ENCODE peak calls at places on chromosomes 7 and 10, in five cellular contexts. B is H9, O is H1, J is IMR-90, U is mesendoderm. Z is an unnamed sample.

GRCh38 chr10:48535416-48536225 is 69.3 kb downstream of the ARHGAP22 start:
- DNase-seq in J (no peak), U (no peak), O (peak; percentile 52), B (peak; percentile 67), Z (no peak)

GRCh38 chr10:100307716-100308115 is 21.2 kb upstream of the BLOC1S2 start:
- DNase-seq in U (no peak), B (no peak), J (peak; percentile 70), O (no peak), Z (no peak)

GRCh38 chr10:123821136-123821535 is 70.5 kb downstream of the CPXM2 start:
- DNase-seq in O (no peak), J (no peak), B (no peak), U (no peak), Z (no peak)

GRCh38 chr7:953547-954327 is 743 bp downstream of the ADAP1 start:
- DNase-seq in O (peak; percentile 74), B (peak; percentile 69), J (peak; percentile 17), U (peak; percentile 58), Z (peak; percentile 37)

GRCh38 chr7:120725376-120726039 is 132.4 kb downstream of the TSPAN12 start:
- DNase-seq in B (no peak), J (peak; percentile 45), O (no peak), U (peak; percentile 55), Z (peak; percentile 55)

GRCh38 chr7:117818241-117818640 is 55.0 kb downstream of the CTTNBP2 start:
- DNase-seq in B (no peak), U (no peak), O (no peak), J (no peak), Z (peak; percentile 75)

GRCh38 chr10:23918839-23919238 is 290.1 kb upstream of the KIAA1217 start:
- DNase-seq in B (peak; percentile 31), J (no peak), O (no peak), U (peak; percentile 93), Z (no peak)

GRCh38 chr7:117950601-117951278 is 77.5 kb upstream of the CTTNBP2 start:
- DNase-seq in U (no peak), O (no peak), J (no peak), B (no peak), Z (no peak)

GRCh38 chr10:44982114-44982460 is 3.5 kb upstream of the DEPP1 start:
- DNase-seq in U (no peak), O (no peak), B (no peak), J (no peak), Z (no peak)

GRCh38 chr10:80468002-80468401 is 13.9 kb downstream of the TSPAN14 start:
- DNase-seq in U (peak; percentile 94), O (no peak), J (no peak), B (peak; percentile 90), Z (no peak)

GRCh38 chr10:119304541-119304940 is 97.2 kb downstream of the GRK5 start:
- DNase-seq in U (no peak), J (no peak), B (no peak), O (no peak), Z (no peak)

GRCh38 chr10:95188593-95188992 is 5.4 kb upstream of the ACSM6 start:
- DNase-seq in U (no peak), B (no peak), O (no peak), J (no peak), Z (no peak)

GRCh38 chr7:135164357-135165021 is 6.0 kb downstream of the CYREN start:
- DNase-seq in B (peak; percentile 18), O (no peak), U (no peak), J (no peak), Z (no peak)

GRCh38 chr10:122276611-122277205 is 5.6 kb downstream of the BTBD16 start:
- DNase-seq in J (peak; percentile 65), O (no peak), U (peak; percentile 77), B (peak; percentile 73), Z (peak; percentile 22)

GRCh38 chr7:41979834-41980307 is 257.1 kb downstream of the GLI3 start:
- DNase-seq in B (peak; percentile 50), J (peak; percentile 55), O (peak; percentile 57), U (peak; percentile 67), Z (peak; percentile 52)

GRCh38 chr10:55630491-55631056 is 730.5 kb downstream of the ZWINT start:
- DNase-seq in U (peak; percentile 53), O (peak; percentile 56), J (no peak), B (peak; percentile 51), Z (peak; percentile 47)

GRCh38 chr10:80161321-80162084 is 29.0 kb downstream of the PLAC9 start:
- DNase-seq in O (peak; percentile 59), U (peak; percentile 46), J (no peak), B (peak; percentile 42), Z (peak; percentile 53)

GRCh38 chr7:22700559-22701002 is 26.4 kb upstream of the IL6 start:
- DNase-seq in O (no peak), B (no peak), U (no peak), J (peak; percentile 86), Z (peak; percentile 85)

GRCh38 chr10:43846187-43846680 is 197.6 kb upstream of the ZNF32 start:
- DNase-seq in B (no peak), O (no peak), U (no peak), J (peak; percentile 57), Z (peak; percentile 63)

GRCh38 chr10:48364659-48365405 is 58.4 kb downstream of the MAPK8 start:
- DNase-seq in B (no peak), U (no peak), O (no peak), J (peak; percentile 74), Z (peak; percentile 42)

GRCh38 chr7:129684777-129685176 is 73.3 kb downstream of the NRF1 start:
- DNase-seq in U (peak; percentile 46), J (no peak), B (no peak), O (no peak), Z (no peak)

GRCh38 chr7:20030915-20031362 is 186.2 kb downstream of the MACC1 start:
- DNase-seq in J (peak; percentile 50), U (no peak), O (no peak), B (no peak), Z (no peak)

GRCh38 chr7:4726568-4726967 is 44.5 kb downstream of the FOXK1 start:
- DNase-seq in B (no peak), O (no peak), J (no peak), U (no peak), Z (no peak)

GRCh38 chr10:76444034-76444800 is 1012.8 kb downstream of the LRMDA start:
- DNase-seq in B (no peak), O (no peak), U (no peak), J (peak; percentile 13), Z (peak; percentile 70)

GRCh38 chr10:95860486-95861040 is 47.2 kb upstream of the CC2D2B start:
- DNase-seq in O (no peak), J (peak; percentile 20), U (peak; percentile 43), B (no peak), Z (no peak)

GRCh38 chr10:44749141-44749540 is 162.0 kb upstream of the TMEM72 start:
- DNase-seq in J (no peak), B (no peak), U (no peak), O (no peak), Z (no peak)

GRCh38 chr7:16747095-16747494 is 6.5 kb upstream of the TSPAN13 start:
- DNase-seq in B (no peak), U (no peak), O (no peak), J (no peak), Z (no peak)

GRCh38 chr7:116786791-116787443 is 75.5 kb upstream of the CAPZA2 start:
- DNase-seq in J (peak; percentile 46), O (no peak), B (no peak), U (peak; percentile 73), Z (peak; percentile 33)

GRCh38 chr7:31791881-31792280 is 104.9 kb downstream of the PPP1R17 start:
- DNase-seq in J (peak; percentile 72), O (no peak), B (no peak), U (no peak), Z (peak; percentile 70)

GRCh38 chr7:159020987-159021386 is 123.7 kb downstream of the VIPR2 start:
- DNase-seq in B (peak; percentile 88), O (peak; percentile 86), U (peak; percentile 80), J (no peak), Z (no peak)

GRCh38 chr10:76049581-76050290 is 618.3 kb downstream of the LRMDA start:
- DNase-seq in O (no peak), U (no peak), J (no peak), B (no peak), Z (peak; percentile 45)

DNA sequence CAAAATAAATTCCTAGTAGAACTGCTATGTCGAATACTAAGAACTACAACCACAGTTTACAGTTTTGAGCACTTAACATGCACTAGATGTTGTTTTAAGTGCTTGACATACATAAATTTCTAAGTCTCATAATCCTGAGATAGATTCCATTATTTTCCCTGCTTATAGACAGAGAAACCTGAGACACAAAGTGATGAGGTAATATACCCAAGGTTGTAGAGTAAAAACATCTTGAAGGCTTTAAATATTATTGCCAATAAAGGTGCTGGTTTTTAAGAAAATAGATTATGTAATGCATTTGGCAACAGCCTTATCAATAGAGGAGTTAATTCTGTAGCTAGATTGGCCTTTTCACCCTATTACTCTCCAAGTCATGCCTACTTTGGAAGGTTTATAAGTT is 48.2 kb downstream of the PLEKHA8 start:
- DNase-seq in J (no peak), O (no peak), B (no peak), U (no peak), Z (no peak)
- H2AK5ac ChIP-seq in J (no peak overlapping the region), O (no peak overlapping the region), B (no peak overlapping the region), U (no peak overlapping the region), Z (no peak overlapping the region)

GRCh38 chr7:2083362-2083761 is 149.4 kb downstream of the MAD1L1 start:
- DNase-seq in B (no peak), U (no peak), J (no peak), O (no peak), Z (no peak)

GRCh38 chr7:2084331-2084730 is 148.4 kb downstream of the MAD1L1 start:
- DNase-seq in B (no peak), O (no peak), J (no peak), U (no peak), Z (no peak)

GRCh38 chr7:2084781-2085505 is 147.8 kb downstream of the MAD1L1 start:
- DNase-seq in U (no peak), J (no peak), O (no peak), B (no peak), Z (no peak)

GRCh38 chr7:2081526-2082356 is 151.0 kb downstream of the MAD1L1 start:
- DNase-seq in B (no peak), U (no peak), O (no peak), J (no peak), Z (no peak)

GRCh38 chr7:2082357-2083038 is 150.2 kb downstream of the MAD1L1 start:
- DNase-seq in U (no peak), O (no peak), J (peak; percentile 92), B (no peak), Z (peak; percentile 84)
- H3K9ac ChIP-seq in U (no peak overlapping the region), O (no peak overlapping the region), J (peak overlapping the region; percentile 40), B (no peak overlapping the region), Z (peak overlapping the region; percentile 84)

GRCh38 chr10:5591336-5591824 is 66.6 kb downstream of the CALML3 start:
- DNase-seq in J (no peak), O (no peak), B (no peak), U (no peak), Z (no peak)
- H2BK5ac ChIP-seq in J (no peak overlapping the region), O (peak overlapping the region; percentile 16), B (no peak overlapping the region), U (no peak overlapping the region), Z (no peak overlapping the region)

DNA sequence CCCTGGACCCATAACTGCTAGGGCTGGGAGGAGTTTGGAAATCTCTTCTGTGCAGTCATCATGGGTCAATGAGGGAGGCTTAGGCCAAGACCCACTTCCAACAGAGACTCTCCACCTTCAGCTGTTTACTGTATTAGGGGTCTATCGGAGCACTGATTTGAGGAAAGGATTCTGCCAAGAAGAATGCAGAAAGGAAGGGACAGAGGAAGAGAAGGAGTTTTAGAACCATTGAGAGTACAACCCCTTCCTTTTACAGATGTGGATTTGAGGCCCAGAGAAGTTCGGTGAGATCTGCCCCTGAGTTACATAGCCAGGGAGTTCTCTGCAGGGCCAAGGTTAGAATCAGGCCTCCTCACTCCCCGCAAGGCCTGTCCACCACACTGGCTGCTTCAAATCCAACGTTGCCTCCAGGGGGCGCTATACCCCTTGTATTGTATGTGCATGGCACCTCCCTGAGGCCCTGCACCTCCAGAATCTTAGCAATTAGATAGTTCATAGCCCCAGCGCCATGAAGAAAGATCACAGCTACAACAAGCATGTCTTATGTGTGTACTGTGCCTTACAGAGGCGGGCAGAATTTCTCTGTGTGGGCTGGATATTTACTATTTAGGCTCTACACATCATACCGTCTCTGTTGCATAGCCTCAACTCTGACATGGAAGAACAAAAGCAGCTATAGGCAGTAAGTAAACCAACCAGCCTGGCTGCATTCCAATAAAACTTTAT is 246.8 kb downstream of the SKIDA1 start:
- DNase-seq in U (peak; percentile 96), O (peak; percentile 100), J (peak; percentile 90), B (peak; percentile 93), Z (peak; percentile 89)
- H2AK5ac ChIP-seq in U (no peak overlapping the region), O (peak overlapping the region; percentile 47), J (peak overlapping the region; percentile 6), B (no peak overlapping the region), Z (no peak overlapping the region)

Z was measured in mesenchymal stem cell.